ENCODE peak calls at places on chromosomes 11 and 22, in ten cellular contexts. G, B, X, V, A, E, T, H, C and Q are unnamed samples.

GRCh38 chr11:10459029-10459970 is 4.2 kb downstream of the AMPD3 start:
- DNase-seq in G (no peak), B (no peak), X (peak), V (peak), A (no peak), E (peak), T (no peak), H (no peak), C (no peak), Q (no peak)

GRCh38 chr22:50304528-50305392 is 2.7 kb downstream of the PLXNB2 start:
- DNase-seq in G (no peak), B (peak), X (no peak), V (no peak), A (peak), E (no peak), T (no peak), H (no peak), C (peak), Q (no peak)

GRCh38 chr11:11821899-11822298 is 19.9 kb upstream of the USP47 start:
- DNase-seq in G (no peak), B (no peak), X (no peak), V (no peak), A (no peak), E (no peak), T (no peak), H (no peak), C (peak), Q (no peak)

GRCh38 chr22:35578836-35579575 is 38.1 kb downstream of the MB start:
- DNase-seq in G (no peak), B (no peak), X (no peak), V (no peak), A (no peak), E (no peak), T (no peak), H (no peak), C (no peak), Q (no peak)

GRCh38 chr22:44698531-44699421 is 3.2 kb upstream of the PRR5 start:
- DNase-seq in G (no peak), B (no peak), X (peak), V (no peak), A (peak), E (no peak), T (no peak), H (no peak), C (peak), Q (no peak)

GRCh38 chr11:133163463-133164419 is 368.6 kb downstream of the OPCML start:
- DNase-seq in G (no peak), B (peak), X (no peak), V (no peak), A (peak), E (peak), T (no peak), H (peak), C (peak), Q (peak)

GRCh38 chr11:107682182-107682971 is 29.5 kb downstream of the SLN start:
- DNase-seq in G (no peak), B (no peak), X (no peak), V (no peak), A (no peak), E (no peak), T (no peak), H (no peak), C (no peak), Q (no peak)

GRCh38 chr22:37664249-37665101 is 6.0 kb downstream of the PDXP start:
- DNase-seq in G (no peak), B (no peak), X (no peak), V (no peak), A (no peak), E (no peak), T (no peak), H (no peak), C (no peak), Q (no peak)

GRCh38 chr22:29617922-29618629 is 14.6 kb downstream of the NF2 start:
- DNase-seq in G (no peak), B (peak), X (no peak), V (no peak), A (peak), E (no peak), T (peak), H (no peak), C (peak), Q (no peak)

GRCh38 chr11:13535819-13536218 is 40.0 kb upstream of the PTH start:
- DNase-seq in G (no peak), B (peak), X (no peak), V (no peak), A (no peak), E (peak), T (peak), H (no peak), C (no peak), Q (no peak)

GRCh38 chr22:41247703-41248102 is 7.0 kb upstream of the CHADL start:
- DNase-seq in G (peak), B (no peak), X (no peak), V (no peak), A (no peak), E (no peak), T (no peak), H (no peak), C (no peak), Q (no peak)

GRCh38 chr11:93840981-93841380 is 9.4 kb downstream of the VSTM5 start:
- DNase-seq in G (no peak), B (peak), X (no peak), V (no peak), A (no peak), E (no peak), T (no peak), H (no peak), C (no peak), Q (no peak)

GRCh38 chr11:134554861-134555260 is 142.8 kb upstream of the B3GAT1 start:
- DNase-seq in G (peak), B (no peak), X (no peak), V (no peak), A (no peak), E (no peak), T (no peak), H (no peak), C (no peak), Q (no peak)

GRCh38 chr22:50713008-50713385 is 25.0 kb upstream of the ACR start:
- DNase-seq in G (no peak), B (no peak), X (no peak), V (no peak), A (no peak), E (no peak), T (no peak), H (no peak), C (no peak), Q (no peak)